ENCODE peak calls at places on chromosome 3, in nine cellular contexts. One of them, this sample, is unnamed.

GRCh38 chr3:43998841-43999805 is 242.6 kb upstream of the TOPAZ1 start:
- DNase-seq in activated T-cell treated with anti-CD3 and anti-CD28 coated beads for 1 hour: no peak
- DNase-seq in HepG2: no peak
- DNase-seq in amniotic stem cell: no peak
- DNase-seq in cardiac fibroblast: peak
- DNase-seq in Right ventricle myocardium superior: no peak
- DNase-seq in AG04450: no peak
- DNase-seq in substantia nigra: peak
- DNase-seq in astrocyte of the spinal cord: peak
- DNase-seq in this sample: no peak

GRCh38 chr3:53843195-53844177 is 2.7 kb downstream of the CHDH start:
- DNase-seq in activated T-cell treated with anti-CD3 and anti-CD28 coated beads for 1 hour: no peak
- DNase-seq in HepG2: no peak
- DNase-seq in amniotic stem cell: no peak
- DNase-seq in cardiac fibroblast: no peak
- DNase-seq in Right ventricle myocardium superior: no peak
- DNase-seq in AG04450: no peak
- DNase-seq in substantia nigra: no peak
- DNase-seq in astrocyte of the spinal cord: no peak
- DNase-seq in this sample: no peak

GRCh38 chr3:35597490-35597889 is 41.8 kb upstream of the ARPP21 start:
- DNase-seq in activated T-cell treated with anti-CD3 and anti-CD28 coated beads for 1 hour: no peak
- DNase-seq in HepG2: no peak
- DNase-seq in amniotic stem cell: no peak
- DNase-seq in cardiac fibroblast: no peak
- DNase-seq in Right ventricle myocardium superior: no peak
- DNase-seq in AG04450: no peak
- DNase-seq in substantia nigra: no peak
- DNase-seq in astrocyte of the spinal cord: no peak
- DNase-seq in this sample: no peak

GRCh38 chr3:12070098-12070497 is 65.9 kb downstream of the SYN2 start:
- DNase-seq in activated T-cell treated with anti-CD3 and anti-CD28 coated beads for 1 hour: no peak
- DNase-seq in HepG2: no peak
- DNase-seq in amniotic stem cell: no peak
- DNase-seq in cardiac fibroblast: no peak
- DNase-seq in Right ventricle myocardium superior: no peak
- DNase-seq in AG04450: no peak
- DNase-seq in substantia nigra: no peak
- DNase-seq in astrocyte of the spinal cord: no peak
- DNase-seq in this sample: no peak

GRCh38 chr3:69628956-69629355 is 110.3 kb upstream of the MITF start:
- DNase-seq in activated T-cell treated with anti-CD3 and anti-CD28 coated beads for 1 hour: no peak
- DNase-seq in HepG2: no peak
- DNase-seq in amniotic stem cell: no peak
- DNase-seq in cardiac fibroblast: peak
- DNase-seq in Right ventricle myocardium superior: no peak
- DNase-seq in AG04450: no peak
- DNase-seq in substantia nigra: no peak
- DNase-seq in astrocyte of the spinal cord: no peak
- DNase-seq in this sample: no peak

GRCh38 chr3:155270485-155271342 is 22.8 kb downstream of the STRIT1 start:
- DNase-seq in activated T-cell treated with anti-CD3 and anti-CD28 coated beads for 1 hour: no peak
- DNase-seq in HepG2: no peak
- DNase-seq in amniotic stem cell: no peak
- DNase-seq in cardiac fibroblast: no peak
- DNase-seq in Right ventricle myocardium superior: no peak
- DNase-seq in AG04450: no peak
- DNase-seq in substantia nigra: no peak
- DNase-seq in astrocyte of the spinal cord: peak
- DNase-seq in this sample: no peak

GRCh38 chr3:99965681-99966408 is 148.2 kb downstream of the CMSS1 start:
- DNase-seq in activated T-cell treated with anti-CD3 and anti-CD28 coated beads for 1 hour: no peak
- DNase-seq in HepG2: no peak
- DNase-seq in amniotic stem cell: no peak
- DNase-seq in cardiac fibroblast: no peak
- DNase-seq in Right ventricle myocardium superior: no peak
- DNase-seq in AG04450: no peak
- DNase-seq in substantia nigra: no peak
- DNase-seq in astrocyte of the spinal cord: no peak
- DNase-seq in this sample: no peak

GRCh38 chr3:18808423-18808822 is 339.9 kb upstream of the KCNH8 start:
- DNase-seq in activated T-cell treated with anti-CD3 and anti-CD28 coated beads for 1 hour: no peak
- DNase-seq in HepG2: no peak
- DNase-seq in amniotic stem cell: no peak
- DNase-seq in cardiac fibroblast: peak
- DNase-seq in Right ventricle myocardium superior: no peak
- DNase-seq in AG04450: no peak
- DNase-seq in substantia nigra: no peak
- DNase-seq in astrocyte of the spinal cord: no peak
- DNase-seq in this sample: no peak

GRCh38 chr3:70738310-70738681 is 425.9 kb upstream of the MDFIC2 start:
- DNase-seq in activated T-cell treated with anti-CD3 and anti-CD28 coated beads for 1 hour: no peak
- DNase-seq in HepG2: no peak
- DNase-seq in amniotic stem cell: no peak
- DNase-seq in cardiac fibroblast: no peak
- DNase-seq in Right ventricle myocardium superior: no peak
- DNase-seq in AG04450: no peak
- DNase-seq in substantia nigra: no peak
- DNase-seq in astrocyte of the spinal cord: no peak
- DNase-seq in this sample: no peak

GRCh38 chr3:62167566-62168262 is 205.6 kb downstream of the FEZF2 start:
- DNase-seq in activated T-cell treated with anti-CD3 and anti-CD28 coated beads for 1 hour: no peak
- DNase-seq in HepG2: no peak
- DNase-seq in amniotic stem cell: no peak
- DNase-seq in cardiac fibroblast: peak
- DNase-seq in Right ventricle myocardium superior: no peak
- DNase-seq in AG04450: no peak
- DNase-seq in substantia nigra: no peak
- DNase-seq in astrocyte of the spinal cord: peak
- DNase-seq in this sample: no peak

GRCh38 chr3:50128001-50128400 is 27.1 kb upstream of the SEMA3F start:
- DNase-seq in activated T-cell treated with anti-CD3 and anti-CD28 coated beads for 1 hour: no peak
- DNase-seq in HepG2: no peak
- DNase-seq in amniotic stem cell: no peak
- DNase-seq in cardiac fibroblast: no peak
- DNase-seq in Right ventricle myocardium superior: no peak
- DNase-seq in AG04450: no peak
- DNase-seq in substantia nigra: no peak
- DNase-seq in astrocyte of the spinal cord: no peak
- DNase-seq in this sample: no peak

GRCh38 chr3:25306066-25306465 is 122.0 kb upstream of the RARB start:
- DNase-seq in activated T-cell treated with anti-CD3 and anti-CD28 coated beads for 1 hour: no peak
- DNase-seq in HepG2: no peak
- DNase-seq in amniotic stem cell: no peak
- DNase-seq in cardiac fibroblast: no peak
- DNase-seq in Right ventricle myocardium superior: no peak
- DNase-seq in AG04450: no peak
- DNase-seq in substantia nigra: no peak
- DNase-seq in astrocyte of the spinal cord: no peak
- DNase-seq in this sample: no peak

GRCh38 chr3:38649500-38650247 is at the start of gene SCN5A:
- DNase-seq in activated T-cell treated with anti-CD3 and anti-CD28 coated beads for 1 hour: peak
- DNase-seq in HepG2: no peak
- DNase-seq in amniotic stem cell: no peak
- DNase-seq in cardiac fibroblast: peak
- DNase-seq in Right ventricle myocardium superior: peak
- DNase-seq in AG04450: no peak
- DNase-seq in substantia nigra: no peak
- DNase-seq in astrocyte of the spinal cord: no peak
- DNase-seq in this sample: no peak

GRCh38 chr3:94082412-94082937 is 19.6 kb downstream of the NSUN3 start:
- DNase-seq in activated T-cell treated with anti-CD3 and anti-CD28 coated beads for 1 hour: no peak
- DNase-seq in HepG2: no peak
- DNase-seq in amniotic stem cell: no peak
- DNase-seq in cardiac fibroblast: no peak
- DNase-seq in Right ventricle myocardium superior: no peak
- DNase-seq in AG04450: no peak
- DNase-seq in substantia nigra: no peak
- DNase-seq in astrocyte of the spinal cord: no peak
- DNase-seq in this sample: no peak

GRCh38 chr3:55564709-55565108 is 77.6 kb upstream of the WNT5A start:
- DNase-seq in activated T-cell treated with anti-CD3 and anti-CD28 coated beads for 1 hour: no peak
- DNase-seq in HepG2: no peak
- DNase-seq in amniotic stem cell: no peak
- DNase-seq in cardiac fibroblast: no peak
- DNase-seq in Right ventricle myocardium superior: no peak
- DNase-seq in AG04450: no peak
- DNase-seq in substantia nigra: no peak
- DNase-seq in astrocyte of the spinal cord: no peak
- DNase-seq in this sample: no peak

GRCh38 chr3:21913791-21914190 is 162.8 kb upstream of the ZNF385D start:
- DNase-seq in activated T-cell treated with anti-CD3 and anti-CD28 coated beads for 1 hour: no peak
- DNase-seq in HepG2: no peak
- DNase-seq in amniotic stem cell: no peak
- DNase-seq in cardiac fibroblast: peak
- DNase-seq in Right ventricle myocardium superior: no peak
- DNase-seq in AG04450: peak
- DNase-seq in substantia nigra: no peak
- DNase-seq in astrocyte of the spinal cord: peak
- DNase-seq in this sample: no peak

This sample was measured in CD14-positive monocyte.